ENCODE peak calls at places on chromosomes 12 and 14, in five cellular contexts. O is ascending aorta, L is Panc1, P is adipocyte, R is BE2C. G is an unnamed sample. For H3K4me1 and H3K9me3, the result is how much of the 10 kb centered on the place peaks cover.

GRCh38 chr12:52726451-52726850 is 23.1 kb upstream of the KRT77 start:
- DNase-seq in O (no peak), P (no peak), L (no peak), R (no peak), G (peak)

GRCh38 chr12:45299132-45299692 is 83.3 kb downstream of the ANO6 start:
- DNase-seq in O (no peak), R (no peak), L (no peak), P (peak), G (peak)

GRCh38 chr12:108822458-108823205 is 34.8 kb downstream of the SSH1 start:
- DNase-seq in P (no peak), O (no peak), L (no peak), R (no peak), G (no peak)

GRCh38 chr12:125330645-125331341 is 265.6 kb downstream of the AACS start:
- DNase-seq in O (no peak), L (no peak), R (peak), P (peak), G (peak)

GRCh38 chr12:53505555-53506449 is 1.5 kb downstream of the NPFF start:
- DNase-seq in P (no peak), L (no peak), O (no peak), R (no peak), G (no peak)

GRCh38 chr14:52069617-52070431 is 965 bp upstream of the NID2 start:
- DNase-seq in L (no peak), R (no peak), O (no peak), P (peak), G (peak)

GRCh38 chr14:37172024-37172869 is at the start of gene SLC25A21:
- DNase-seq in R (no peak), P (peak), O (no peak), L (peak), G (peak)

GRCh38 chr14:75725481-75725880 is 64.4 kb downstream of the TTLL5 start:
- DNase-seq in L (no peak), R (no peak), O (no peak), P (no peak), G (no peak)

GRCh38 chr12:101963703-101964102 is 86.3 kb downstream of the DRAM1 start:
- DNase-seq in L (no peak), P (no peak), R (peak), O (no peak), G (no peak)

GRCh38 chr14:84209021-84209420 is 1320.9 kb upstream of the FLRT2 start:
- DNase-seq in P (no peak), R (no peak), O (no peak), L (no peak), G (no peak)

GRCh38 chr14:61812347-61813100 is 50.3 kb downstream of the SNAPC1 start:
- DNase-seq in O (no peak), P (peak), R (peak), L (no peak), G (no peak)

GRCh38 chr14:76541594-76542219 is 165.8 kb downstream of the ESRRB start:
- DNase-seq in R (no peak), O (no peak), P (no peak), L (no peak), G (no peak)

GRCh38 chr12:31984806-31985591 is 25.8 kb downstream of the RESF1 start:
- DNase-seq in O (no peak), P (no peak), R (no peak), L (no peak), G (no peak)

GRCh38 chr14:35687335-35687939 is 121.7 kb downstream of the RALGAPA1 start:
- DNase-seq in O (no peak), L (peak), P (peak), R (peak), G (no peak)

GRCh38 chr12:308511-308910 is 45.9 kb upstream of the SLC6A13 start:
- DNase-seq in O (no peak), L (no peak), P (no peak), R (no peak), G (no peak)

GRCh38 chr14:65958664-65959562 is 527.3 kb upstream of the CCDC196 start:
- DNase-seq in L (no peak), O (no peak), R (no peak), P (peak), G (peak)

GRCh38 chr12:70366581-70367267 is 634 bp downstream of the KCNMB4 start:
- DNase-seq in L (no peak), P (peak), R (peak), O (no peak), G (no peak)

GRCh38 chr14:101472518-101472849 is 88.8 kb upstream of the DIO3 start:
- DNase-seq in P (no peak), R (no peak), O (no peak), L (no peak), G (peak)

GRCh38 chr14:104752735-104753527 is at the start of gene SIVA1:
- DNase-seq in P (peak), O (peak), R (peak), L (peak), G (peak)

GRCh38 chr14:34985740-34986139 is 2.9 kb downstream of the SRP54 start:
- DNase-seq in R (no peak), O (no peak), L (no peak), P (no peak), G (no peak)

GRCh38 chr12:4959381-4959780 is 49.7 kb downstream of the KCNA1 start:
- DNase-seq in L (no peak), O (no peak), P (no peak), R (no peak), G (no peak)

GRCh38 chr14:31420319-31421081 is at the start of gene HEATR5A:
- DNase-seq in O (peak), L (peak), R (peak), P (peak), G (peak)

GRCh38 chr12:107551434-107551833 is 134.2 kb upstream of the PWP1 start:
- DNase-seq in O (no peak), R (no peak), L (no peak), P (no peak), G (peak)

DNA sequence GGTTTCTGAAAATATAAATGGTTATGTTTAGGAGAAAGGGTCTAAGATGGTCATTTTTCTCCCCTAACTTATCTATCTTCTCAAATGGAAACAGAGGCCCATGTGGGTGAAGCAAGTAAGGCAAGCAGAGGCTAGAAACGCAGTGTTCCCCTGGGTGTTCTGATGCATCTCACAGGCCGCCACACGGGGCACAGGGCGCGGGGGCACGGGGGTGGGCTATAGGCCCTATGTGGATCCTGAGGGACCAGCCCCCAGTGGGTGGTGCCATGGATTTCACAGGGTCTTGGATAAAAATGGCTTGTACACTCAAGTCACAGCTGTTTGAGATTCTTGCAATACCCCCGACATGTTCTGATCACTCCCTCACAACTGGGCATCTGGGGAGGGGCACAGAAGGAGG is 17.7 kb downstream of the ACTN1 start:
- DNase-seq in O (no peak), L (no peak), P (no peak), R (no peak), G (no peak)
- H3K4me1 ChIP-seq in O (half or more), L (half or more), P (under half), R (under half), G (half or more)

GRCh38 chr14:23126548-23127278 is 7.7 kb upstream of the CEBPE start:
- DNase-seq in L (no peak), P (no peak), O (no peak), R (no peak), G (no peak)

GRCh38 chr14:23125006-23125405 is 6.0 kb upstream of the CEBPE start:
- DNase-seq in P (no peak), L (no peak), R (no peak), O (no peak), G (no peak)

GRCh38 chr14:23123419-23123818 is 4.4 kb upstream of the CEBPE start:
- DNase-seq in R (peak), P (no peak), L (no peak), O (no peak), G (no peak)

GRCh38 chr14:23125933-23126524 is 7.0 kb upstream of the CEBPE start:
- DNase-seq in P (no peak), L (no peak), O (no peak), R (no peak), G (no peak)

DNA sequence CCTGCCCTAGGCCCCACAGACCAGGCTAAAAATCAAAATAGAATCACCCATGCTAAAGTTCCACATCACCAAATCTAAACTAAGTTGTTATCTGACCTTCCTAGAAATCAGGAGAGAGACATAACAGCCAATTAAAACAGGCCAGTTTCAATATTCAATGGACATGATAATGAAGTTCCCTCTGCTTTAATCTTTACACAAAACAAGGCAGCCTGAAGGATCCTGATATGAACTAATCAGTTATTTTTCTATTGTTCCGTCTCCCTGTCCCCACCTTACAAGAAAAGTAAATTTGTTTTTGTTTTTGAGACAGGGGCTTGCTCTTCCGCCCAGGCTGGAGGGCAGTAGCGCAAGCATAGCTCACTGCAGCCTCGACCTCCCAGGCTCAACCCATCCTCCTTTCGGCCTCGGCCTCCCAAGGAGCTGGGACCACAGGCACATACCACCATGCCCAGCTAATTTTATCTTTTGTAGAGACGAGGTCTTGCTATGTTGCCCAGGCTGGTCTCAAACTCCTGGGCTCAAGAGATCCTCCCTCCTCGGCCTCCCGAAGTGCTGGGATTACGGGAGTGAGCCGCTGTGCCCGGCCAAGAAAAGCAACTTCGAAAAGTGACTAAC is 5.4 kb upstream of the CEBPE start:
- DNase-seq in O (no peak), L (no peak), R (no peak), P (no peak), G (no peak)
- H3K9me3 ChIP-seq in O (under half), L (under half), R (under half), P (under half), G (under half)

DNA sequence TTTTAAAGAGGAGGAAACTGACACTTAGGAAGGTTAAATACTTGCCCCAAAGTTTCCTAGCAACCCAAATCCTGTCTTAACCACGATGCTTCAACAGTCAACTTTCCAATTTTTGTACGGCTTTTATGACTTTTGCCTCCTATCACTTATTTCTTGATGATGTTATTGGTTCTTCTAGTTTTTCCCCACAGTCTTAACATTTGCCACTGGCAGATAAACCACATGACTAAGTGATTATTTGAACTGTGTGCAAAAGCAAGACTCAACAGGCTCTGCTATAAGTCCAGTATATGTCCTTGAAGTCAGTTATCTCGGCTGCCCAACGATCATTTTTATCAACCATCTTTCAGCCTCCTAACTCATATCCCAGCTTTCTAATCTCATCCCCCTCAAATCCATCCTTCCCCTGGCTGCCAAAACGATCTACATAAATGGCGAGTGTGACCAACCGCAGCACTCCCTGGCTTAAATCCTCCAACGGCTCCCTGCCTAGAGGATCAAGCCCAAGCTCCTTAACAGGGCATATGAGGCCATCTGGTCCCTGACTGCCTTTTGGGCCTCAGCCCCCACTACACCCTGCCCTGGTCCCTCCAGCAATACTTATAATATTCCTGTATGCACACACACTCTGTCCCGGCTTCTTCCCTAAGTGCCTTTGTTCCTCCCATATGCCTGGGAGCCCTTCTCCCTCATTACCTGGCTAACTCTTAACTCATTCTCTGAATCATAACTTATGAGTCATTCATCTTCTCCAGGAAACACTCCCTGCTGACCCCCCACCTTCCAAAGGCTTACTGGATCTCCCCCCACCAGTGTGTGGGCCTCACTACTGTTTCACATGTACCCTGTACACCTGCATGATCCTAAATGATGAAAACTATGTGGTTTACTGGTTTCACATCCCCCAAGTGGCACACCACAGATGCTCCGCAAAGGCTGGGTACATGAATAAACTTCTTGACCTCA is 8.8 kb downstream of the VPS37B start:
- DNase-seq in O (no peak), L (peak), R (no peak), P (no peak), G (peak)
- H3K4me3 ChIP-seq in O (no peak), L (peak), R (no peak), P (no peak), G (no peak)

DNA sequence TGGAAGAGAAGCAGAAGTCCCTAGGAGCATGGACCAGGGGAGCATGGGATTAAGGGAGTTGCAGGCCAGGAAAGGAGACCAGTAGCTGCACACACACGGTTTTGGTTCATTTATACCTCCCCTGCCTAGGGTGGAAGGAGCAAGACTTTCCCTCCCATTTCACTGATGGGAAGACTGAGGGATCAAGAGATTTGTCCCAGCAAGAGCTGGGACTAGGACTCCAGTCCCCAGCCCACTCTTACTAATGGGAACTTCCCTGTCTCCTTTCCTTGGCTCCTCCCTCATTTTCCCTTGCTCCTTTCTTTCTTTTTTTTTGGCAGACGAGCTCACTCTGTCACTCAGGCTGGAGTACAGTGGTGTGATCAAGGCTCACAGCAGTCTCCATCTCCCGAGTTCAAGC is 13.0 kb downstream of the SCNN1A start:
- DNase-seq in L (no peak), O (no peak), P (no peak), R (no peak), G (no peak)
- H3K4me1 ChIP-seq in L (under half), O (under half), P (under half), R (under half), G (under half)

DNA sequence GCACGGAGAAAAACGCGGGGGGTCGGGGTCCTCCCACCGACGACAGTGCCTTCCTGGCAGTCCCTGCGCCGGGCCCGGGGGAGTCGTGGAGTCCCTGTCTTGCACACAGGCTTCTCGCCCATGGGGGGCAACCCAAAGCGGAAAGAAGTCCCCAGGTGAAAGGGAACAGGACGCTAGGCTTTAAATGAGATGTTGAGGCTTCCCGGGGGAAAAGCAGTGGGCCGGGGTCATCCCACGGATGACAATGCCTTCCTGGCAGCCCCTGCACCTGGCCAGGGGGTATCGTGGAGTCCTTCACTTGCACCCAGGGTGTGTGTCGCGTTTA is 162.9 kb upstream of the ALG10B start:
- DNase-seq in P (no peak), L (no peak), R (no peak), O (no peak), G (no peak)
- H3K9me3 ChIP-seq in P (under half), L (under half), R (under half), O (under half), G (under half)

GRCh38 chr14:103581954-103582703 is 19.4 kb downstream of the COA8 start:
- DNase-seq in P (no peak), R (no peak), O (no peak), L (no peak), G (no peak)
- H3K4me3 ChIP-seq in P (no peak), R (no peak), O (no peak), L (no peak), G (no peak)

GRCh38 chr12:47704719-47705118 is 1.1 kb downstream of the RPAP3 start:
- DNase-seq in P (no peak), O (no peak), R (no peak), L (no peak), G (no peak)

GRCh38 chr12:47707905-47708543 is 2.2 kb upstream of the RPAP3 start:
- DNase-seq in O (no peak), R (no peak), P (no peak), L (no peak), G (no peak)

GRCh38 chr12:47705571-47706425 is at the start of gene RPAP3:
- DNase-seq in L (peak), R (peak), P (peak), O (peak), G (peak)

GRCh38 chr12:47707355-47707754 is 1.5 kb upstream of the RPAP3 start:
- DNase-seq in P (no peak), R (no peak), L (no peak), O (no peak), G (no peak)

DNA sequence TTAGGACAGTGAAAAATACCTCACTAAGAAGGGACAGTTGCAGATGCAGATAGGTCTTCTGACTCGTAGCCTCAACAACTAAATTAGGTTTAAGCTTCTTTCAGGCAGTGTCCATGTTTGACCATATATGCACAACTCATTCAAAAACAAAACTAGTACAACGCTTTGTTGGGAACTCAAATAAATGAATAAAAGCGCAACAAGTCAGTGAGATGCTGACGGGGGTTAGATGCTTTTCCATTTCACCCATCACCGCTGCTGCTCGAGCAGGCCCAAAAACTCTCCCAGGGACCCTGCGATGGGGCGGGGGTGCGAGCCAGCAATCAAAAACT is 625 bp downstream of the RPAP3 start:
- DNase-seq in O (no peak), P (no peak), L (no peak), R (no peak), G (no peak)
- H3K4me1 ChIP-seq in O (under half), P (under half), L (under half), R (under half), G (under half)

GRCh38 chr12:132924356-132924755 is 31.8 kb downstream of the ZNF605 start:
- DNase-seq in O (no peak), R (no peak), L (no peak), P (no peak), G (peak)

GRCh38 chr12:132925597-132926416 is 30.3 kb downstream of the ZNF605 start:
- DNase-seq in P (no peak), O (no peak), R (no peak), L (no peak), G (peak)

GRCh38 chr12:132922676-132923075 is 33.4 kb downstream of the ZNF605 start:
- DNase-seq in P (no peak), R (no peak), L (no peak), O (no peak), G (peak)

GRCh38 chr12:132921685-132922084 is 34.3 kb upstream of the CHFR start:
- DNase-seq in L (no peak), P (no peak), R (peak), O (no peak), G (peak)

GRCh38 chr12:132923356-132923909 is 32.7 kb downstream of the ZNF605 start:
- DNase-seq in P (no peak), O (no peak), L (no peak), R (no peak), G (no peak)
- H3K9me3 ChIP-seq in P (half or more), O (half or more), L (half or more), R (under half), G (half or more)

GRCh38 chr12:113091506-113091905 is 35.0 kb downstream of the DTX1 start:
- DNase-seq in R (no peak), L (no peak), O (no peak), P (no peak), G (no peak)

GRCh38 chr12:113090740-113091139 is 34.2 kb downstream of the DTX1 start:
- DNase-seq in O (no peak), L (no peak), R (peak), P (no peak), G (no peak)

GRCh38 chr12:113094738-113095137 is 38.2 kb downstream of the DTX1 start:
- DNase-seq in P (no peak), O (no peak), R (no peak), L (no peak), G (no peak)

GRCh38 chr12:113093409-113094101 is 37.0 kb downstream of the DTX1 start:
- DNase-seq in O (no peak), P (no peak), L (no peak), R (no peak), G (no peak)

GRCh38 chr12:113092478-113093408 is 36.2 kb downstream of the DTX1 start:
- DNase-seq in R (no peak), O (no peak), P (no peak), L (no peak), G (no peak)
- H3K4me3 ChIP-seq in R (no peak), O (no peak), P (no peak), L (no peak), G (no peak)

GRCh38 chr14:99578541-99579044 is 25.4 kb downstream of the CCDC85C start:
- DNase-seq in P (no peak), L (no peak), O (no peak), R (no peak), G (no peak)
- H3K4me1 ChIP-seq in P (under half), L (half or more), O (under half), R (half or more), G (half or more)

G was measured in SJSA1.